ENCODE peak calls at places on chromosomes 5 and 9, in seven cellular contexts. One of them, this sample, is unnamed.

GRCh38 chr9:76756273-76756650 is 8.0 kb upstream of the PCA3 start:
- DNase-seq in astrocyte: no peak
- DNase-seq in neuronal stem cell: peak; percentile 11
- DNase-seq in aorta: no peak
- DNase-seq in astrocyte of the spinal cord: peak; percentile 19
- DNase-seq in Karpas-422: no peak
- DNase-seq in GM12864: no peak
- DNase-seq in this sample: no peak

GRCh38 chr5:151628112-151628823 is 37.1 kb upstream of the FAT2 start:
- DNase-seq in astrocyte: peak; percentile 11
- DNase-seq in neuronal stem cell: no peak
- DNase-seq in aorta: peak; percentile 81
- DNase-seq in astrocyte of the spinal cord: no peak
- DNase-seq in Karpas-422: no peak
- DNase-seq in GM12864: no peak
- DNase-seq in this sample: no peak

GRCh38 chr9:27209034-27209433 is 87.9 kb downstream of the EQTN start:
- DNase-seq in astrocyte: peak; percentile 8
- DNase-seq in neuronal stem cell: no peak
- DNase-seq in aorta: no peak
- DNase-seq in astrocyte of the spinal cord: no peak
- DNase-seq in Karpas-422: no peak
- DNase-seq in GM12864: no peak
- DNase-seq in this sample: no peak

GRCh38 chr5:32536246-32536645 is 49.1 kb upstream of the SUB1 start:
- DNase-seq in astrocyte: no peak
- DNase-seq in neuronal stem cell: no peak
- DNase-seq in aorta: no peak
- DNase-seq in astrocyte of the spinal cord: no peak
- DNase-seq in Karpas-422: no peak
- DNase-seq in GM12864: no peak
- DNase-seq in this sample: no peak

GRCh38 chr5:65742565-65743231 is 20.7 kb downstream of the NLN start:
- DNase-seq in astrocyte: peak; percentile 79
- DNase-seq in neuronal stem cell: no peak
- DNase-seq in aorta: no peak
- DNase-seq in astrocyte of the spinal cord: peak; percentile 86
- DNase-seq in Karpas-422: peak; percentile 83
- DNase-seq in GM12864: no peak
- DNase-seq in this sample: peak; percentile 56

GRCh38 chr9:128696923-128697707 is 5.2 kb upstream of the PKN3 start:
- DNase-seq in astrocyte: no peak
- DNase-seq in neuronal stem cell: no peak
- DNase-seq in aorta: peak; percentile 25
- DNase-seq in astrocyte of the spinal cord: no peak
- DNase-seq in Karpas-422: no peak
- DNase-seq in GM12864: no peak
- DNase-seq in this sample: no peak

GRCh38 chr5:72760259-72760658 is 56.2 kb upstream of the TNPO1 start:
- DNase-seq in astrocyte: peak; percentile 2
- DNase-seq in neuronal stem cell: no peak
- DNase-seq in aorta: no peak
- DNase-seq in astrocyte of the spinal cord: peak; percentile 15
- DNase-seq in Karpas-422: no peak
- DNase-seq in GM12864: no peak
- DNase-seq in this sample: no peak

GRCh38 chr5:61085885-61086284 is 76.4 kb downstream of the SMIM15 start:
- DNase-seq in astrocyte: no peak
- DNase-seq in neuronal stem cell: no peak
- DNase-seq in aorta: no peak
- DNase-seq in astrocyte of the spinal cord: no peak
- DNase-seq in Karpas-422: no peak
- DNase-seq in GM12864: no peak
- DNase-seq in this sample: no peak

GRCh38 chr9:79757906-79758669 is 186.3 kb downstream of the TLE4 start:
- DNase-seq in astrocyte: no peak
- DNase-seq in neuronal stem cell: no peak
- DNase-seq in aorta: no peak
- DNase-seq in astrocyte of the spinal cord: peak; percentile 31
- DNase-seq in Karpas-422: no peak
- DNase-seq in GM12864: no peak
- DNase-seq in this sample: peak; percentile 5

GRCh38 chr5:151159649-151160373 is 2.2 kb upstream of the ANXA6 start:
- DNase-seq in astrocyte: no peak
- DNase-seq in neuronal stem cell: no peak
- DNase-seq in aorta: no peak
- DNase-seq in astrocyte of the spinal cord: no peak
- DNase-seq in Karpas-422: no peak
- DNase-seq in GM12864: no peak
- DNase-seq in this sample: no peak

GRCh38 chr9:123597926-123598556 is 242.0 kb downstream of the CRB2 start:
- DNase-seq in astrocyte: no peak
- DNase-seq in neuronal stem cell: no peak
- DNase-seq in aorta: no peak
- DNase-seq in astrocyte of the spinal cord: no peak
- DNase-seq in Karpas-422: no peak
- DNase-seq in GM12864: no peak
- DNase-seq in this sample: peak; percentile 7

GRCh38 chr9:4596165-4596922 is 65.8 kb upstream of the PLPP6 start:
- DNase-seq in astrocyte: no peak
- DNase-seq in neuronal stem cell: no peak
- DNase-seq in aorta: no peak
- DNase-seq in astrocyte of the spinal cord: peak; percentile 12
- DNase-seq in Karpas-422: no peak
- DNase-seq in GM12864: peak; percentile 18
- DNase-seq in this sample: peak; percentile 35

GRCh38 chr5:83069406-83069805 is 7.8 kb downstream of the TMEM167A start:
- DNase-seq in astrocyte: no peak
- DNase-seq in neuronal stem cell: no peak
- DNase-seq in aorta: no peak
- DNase-seq in astrocyte of the spinal cord: no peak
- DNase-seq in Karpas-422: no peak
- DNase-seq in GM12864: no peak
- DNase-seq in this sample: no peak

GRCh38 chr5:135458921-135459331 is 6.8 kb upstream of the TIFAB start:
- DNase-seq in astrocyte: peak; percentile 37
- DNase-seq in neuronal stem cell: no peak
- DNase-seq in aorta: peak; percentile 81
- DNase-seq in astrocyte of the spinal cord: peak; percentile 13
- DNase-seq in Karpas-422: no peak
- DNase-seq in GM12864: no peak
- DNase-seq in this sample: no peak

GRCh38 chr5:116495786-116496185 is 78.8 kb downstream of the SEMA6A start:
- DNase-seq in astrocyte: no peak
- DNase-seq in neuronal stem cell: no peak
- DNase-seq in aorta: no peak
- DNase-seq in astrocyte of the spinal cord: no peak
- DNase-seq in Karpas-422: no peak
- DNase-seq in GM12864: no peak
- DNase-seq in this sample: no peak

GRCh38 chr5:175822225-175822624 is 49.2 kb upstream of the CPLX2 start:
- DNase-seq in astrocyte: no peak
- DNase-seq in neuronal stem cell: no peak
- DNase-seq in aorta: no peak
- DNase-seq in astrocyte of the spinal cord: no peak
- DNase-seq in Karpas-422: no peak
- DNase-seq in GM12864: no peak
- DNase-seq in this sample: no peak

GRCh38 chr5:23316060-23316591 is 191.3 kb upstream of the PRDM9 start:
- DNase-seq in astrocyte: no peak
- DNase-seq in neuronal stem cell: no peak
- DNase-seq in aorta: no peak
- DNase-seq in astrocyte of the spinal cord: peak; percentile 0
- DNase-seq in Karpas-422: no peak
- DNase-seq in GM12864: no peak
- DNase-seq in this sample: no peak
- H3K4me3 ChIP-seq in astrocyte: no peak overlapping the region
- H3K4me3 ChIP-seq in neuronal stem cell: no peak overlapping the region
- H3K4me3 ChIP-seq in aorta: no peak overlapping the region
- H3K4me3 ChIP-seq in astrocyte of the spinal cord: no peak overlapping the region
- H3K4me3 ChIP-seq in Karpas-422: no peak overlapping the region
- H3K4me3 ChIP-seq in GM12864: no peak overlapping the region
- H3K4me3 ChIP-seq in this sample: no peak overlapping the region

DNA sequence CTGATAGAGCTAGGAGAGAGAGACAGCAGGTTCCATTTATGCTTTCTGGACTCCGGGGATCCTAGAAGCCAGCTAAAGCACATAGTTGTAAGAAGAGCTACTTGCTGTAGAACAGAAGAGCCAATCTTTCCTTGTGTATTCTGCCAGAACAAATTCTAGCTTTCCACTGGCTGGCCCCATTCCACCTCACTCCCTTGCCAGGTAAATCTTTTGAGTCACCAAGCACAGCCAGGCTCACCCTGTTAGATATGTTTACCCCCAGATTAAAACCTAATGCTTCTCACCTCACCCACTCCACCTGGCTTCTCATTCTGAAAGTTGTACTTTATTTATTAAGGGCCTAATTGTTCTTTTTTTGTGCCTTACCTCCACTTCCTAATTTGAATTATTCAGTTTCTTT is 48.9 kb upstream of the CHD1 start:
- DNase-seq in astrocyte: no peak
- DNase-seq in neuronal stem cell: no peak
- DNase-seq in aorta: no peak
- DNase-seq in astrocyte of the spinal cord: no peak
- DNase-seq in Karpas-422: peak; percentile 14
- DNase-seq in GM12864: no peak
- DNase-seq in this sample: no peak
- H3K4me3 ChIP-seq in astrocyte: no peak overlapping the region
- H3K4me3 ChIP-seq in neuronal stem cell: no peak overlapping the region
- H3K4me3 ChIP-seq in aorta: no peak overlapping the region
- H3K4me3 ChIP-seq in astrocyte of the spinal cord: no peak overlapping the region
- H3K4me3 ChIP-seq in Karpas-422: no peak overlapping the region
- H3K4me3 ChIP-seq in GM12864: no peak overlapping the region
- H3K4me3 ChIP-seq in this sample: no peak overlapping the region

DNA sequence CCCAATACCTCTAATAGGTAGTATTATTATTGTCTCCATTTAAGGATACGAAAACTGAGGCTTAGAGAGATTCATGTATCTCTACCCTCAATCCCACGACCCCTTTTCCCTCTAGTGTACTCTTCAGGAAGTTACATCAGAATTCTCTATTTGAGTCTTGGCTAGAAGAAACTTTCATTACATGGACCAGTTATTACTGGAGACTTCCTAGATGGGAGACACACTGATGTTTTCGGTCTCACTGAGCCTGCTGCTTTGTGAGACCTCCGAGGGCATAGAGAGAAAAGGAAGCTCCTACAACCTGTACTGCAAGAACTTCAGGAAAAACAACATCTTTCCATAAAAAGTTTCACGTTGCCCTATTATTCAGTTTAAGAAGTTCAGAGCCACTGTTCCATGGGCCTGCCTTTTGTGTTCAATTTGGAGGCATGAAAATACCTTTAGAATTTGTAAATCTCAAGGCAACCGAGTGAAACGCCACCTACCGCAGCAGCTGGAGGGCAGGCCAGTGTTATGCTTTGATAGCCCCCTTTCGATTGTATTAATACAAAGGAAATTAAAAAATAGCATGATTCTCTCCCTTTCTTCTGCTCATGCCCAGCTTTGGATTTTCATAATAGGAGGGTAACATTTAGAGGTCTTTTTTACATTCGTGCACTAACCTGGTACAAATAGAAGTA is 223.3 kb downstream of the EBF1 start:
- DNase-seq in astrocyte: no peak
- DNase-seq in neuronal stem cell: no peak
- DNase-seq in aorta: no peak
- DNase-seq in astrocyte of the spinal cord: peak; percentile 16
- DNase-seq in Karpas-422: peak; percentile 88
- DNase-seq in GM12864: no peak
- DNase-seq in this sample: peak; percentile 81
- H3K4me3 ChIP-seq in astrocyte: no peak overlapping the region
- H3K4me3 ChIP-seq in neuronal stem cell: no peak overlapping the region
- H3K4me3 ChIP-seq in aorta: no peak overlapping the region
- H3K4me3 ChIP-seq in astrocyte of the spinal cord: no peak overlapping the region
- H3K4me3 ChIP-seq in Karpas-422: peak overlapping the region; percentile 54
- H3K4me3 ChIP-seq in GM12864: no peak overlapping the region
- H3K4me3 ChIP-seq in this sample: peak overlapping the region; percentile 60

GRCh38 chr5:130061746-130062145 is 157.5 kb downstream of the CHSY3 start:
- DNase-seq in astrocyte: no peak
- DNase-seq in neuronal stem cell: no peak
- DNase-seq in aorta: no peak
- DNase-seq in astrocyte of the spinal cord: no peak
- DNase-seq in Karpas-422: no peak
- DNase-seq in GM12864: no peak
- DNase-seq in this sample: no peak
- H3K4me3 ChIP-seq in astrocyte: no peak overlapping the region
- H3K4me3 ChIP-seq in neuronal stem cell: no peak overlapping the region
- H3K4me3 ChIP-seq in aorta: no peak overlapping the region
- H3K4me3 ChIP-seq in astrocyte of the spinal cord: no peak overlapping the region
- H3K4me3 ChIP-seq in Karpas-422: no peak overlapping the region
- H3K4me3 ChIP-seq in GM12864: no peak overlapping the region
- H3K4me3 ChIP-seq in this sample: no peak overlapping the region

GRCh38 chr5:172860520-172861443 is 26.7 kb downstream of the ERGIC1 start:
- DNase-seq in astrocyte: peak; percentile 45
- DNase-seq in neuronal stem cell: no peak
- DNase-seq in aorta: peak; percentile 95
- DNase-seq in astrocyte of the spinal cord: peak; percentile 65
- DNase-seq in Karpas-422: no peak
- DNase-seq in GM12864: no peak
- DNase-seq in this sample: no peak
- H3K4me3 ChIP-seq in astrocyte: no peak overlapping the region
- H3K4me3 ChIP-seq in neuronal stem cell: no peak overlapping the region
- H3K4me3 ChIP-seq in aorta: no peak overlapping the region
- H3K4me3 ChIP-seq in astrocyte of the spinal cord: no peak overlapping the region
- H3K4me3 ChIP-seq in Karpas-422: no peak overlapping the region
- H3K4me3 ChIP-seq in GM12864: no peak overlapping the region
- H3K4me3 ChIP-seq in this sample: no peak overlapping the region

DNA sequence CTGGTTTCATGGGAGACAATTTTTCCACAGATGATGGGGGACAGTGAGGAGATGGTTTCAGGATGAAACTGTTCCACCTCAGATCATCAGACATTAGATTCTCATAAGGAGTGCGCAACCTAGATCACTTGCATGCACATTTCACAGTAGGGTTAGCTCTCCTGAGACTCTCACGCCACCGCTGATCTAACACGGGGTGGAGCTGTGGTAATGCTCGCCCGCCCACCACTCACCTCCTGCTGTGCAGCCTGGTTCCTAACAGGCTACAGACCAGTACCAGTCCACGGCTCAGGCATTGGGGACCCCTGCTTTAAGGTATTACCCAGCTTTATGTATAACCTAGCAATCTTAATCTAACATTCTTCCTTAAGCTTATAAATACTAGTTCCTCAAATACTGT is 35.6 kb downstream of the TTC39B start:
- DNase-seq in astrocyte: no peak
- DNase-seq in neuronal stem cell: no peak
- DNase-seq in aorta: no peak
- DNase-seq in astrocyte of the spinal cord: no peak
- DNase-seq in Karpas-422: no peak
- DNase-seq in GM12864: no peak
- DNase-seq in this sample: no peak
- H3K4me3 ChIP-seq in astrocyte: no peak overlapping the region
- H3K4me3 ChIP-seq in neuronal stem cell: no peak overlapping the region
- H3K4me3 ChIP-seq in aorta: no peak overlapping the region
- H3K4me3 ChIP-seq in astrocyte of the spinal cord: no peak overlapping the region
- H3K4me3 ChIP-seq in Karpas-422: no peak overlapping the region
- H3K4me3 ChIP-seq in GM12864: no peak overlapping the region
- H3K4me3 ChIP-seq in this sample: no peak overlapping the region

GRCh38 chr9:134455951-134456739 is 129.9 kb downstream of the RXRA start:
- DNase-seq in astrocyte: peak; percentile 98
- DNase-seq in neuronal stem cell: no peak
- DNase-seq in aorta: peak; percentile 94
- DNase-seq in astrocyte of the spinal cord: peak; percentile 98
- DNase-seq in Karpas-422: no peak
- DNase-seq in GM12864: no peak
- DNase-seq in this sample: no peak
- H3K4me3 ChIP-seq in astrocyte: no peak overlapping the region
- H3K4me3 ChIP-seq in neuronal stem cell: no peak overlapping the region
- H3K4me3 ChIP-seq in aorta: no peak overlapping the region
- H3K4me3 ChIP-seq in astrocyte of the spinal cord: no peak overlapping the region
- H3K4me3 ChIP-seq in Karpas-422: no peak overlapping the region
- H3K4me3 ChIP-seq in GM12864: peak overlapping the region; percentile 18
- H3K4me3 ChIP-seq in this sample: no peak overlapping the region